ENCODE peak calls at places on chromosomes 5 and 9, in five cellular contexts. One of them, this sample, is unnamed.

GRCh38 chr5:96344678-96345612 is 88.1 kb downstream of the PCSK1 start:
- DNase-seq in SK-N-SH: peak; percentile 36
- DNase-seq in H1: no peak
- DNase-seq in K562: peak; percentile 45
- DNase-seq in HepG2: peak; percentile 64
- DNase-seq in this sample: peak; percentile 7

GRCh38 chr9:107647611-107648010 is 158.0 kb upstream of the KLF4 start:
- DNase-seq in K562: no peak
- DNase-seq in SK-N-SH: no peak
- DNase-seq in H1: no peak
- DNase-seq in HepG2: no peak
- DNase-seq in this sample: no peak

GRCh38 chr5:155987261-155987810 is 339.6 kb upstream of the SGCD start:
- DNase-seq in SK-N-SH: no peak
- DNase-seq in H1: no peak
- DNase-seq in K562: no peak
- DNase-seq in HepG2: no peak
- DNase-seq in this sample: no peak

GRCh38 chr9:126938332-126938731 is 23.8 kb downstream of the RALGPS1 start:
- DNase-seq in K562: no peak
- DNase-seq in SK-N-SH: no peak
- DNase-seq in HepG2: no peak
- DNase-seq in H1: no peak
- DNase-seq in this sample: no peak

GRCh38 chr5:160188968-160189319 is 40.4 kb upstream of the FABP6 start:
- DNase-seq in H1: no peak
- DNase-seq in K562: no peak
- DNase-seq in HepG2: no peak
- DNase-seq in SK-N-SH: no peak
- DNase-seq in this sample: no peak

GRCh38 chr5:172769598-172770373 is 1.2 kb downstream of the DUSP1 start:
- DNase-seq in SK-N-SH: peak; percentile 49
- DNase-seq in K562: no peak
- DNase-seq in HepG2: no peak
- DNase-seq in H1: no peak
- DNase-seq in this sample: no peak

GRCh38 chr5:1772634-1773033 is 27.0 kb downstream of the MRPL36 start:
- DNase-seq in SK-N-SH: peak; percentile 60
- DNase-seq in HepG2: peak; percentile 44
- DNase-seq in H1: no peak
- DNase-seq in K562: peak; percentile 37
- DNase-seq in this sample: no peak

GRCh38 chr9:13513710-13514444 is 234.4 kb upstream of the MPDZ start:
- DNase-seq in SK-N-SH: peak; percentile 24
- DNase-seq in HepG2: no peak
- DNase-seq in K562: peak; percentile 2
- DNase-seq in H1: no peak
- DNase-seq in this sample: no peak

GRCh38 chr9:109880276-109881169 is 100.5 kb downstream of the PALM2AKAP2 start:
- DNase-seq in H1: peak; percentile 39
- DNase-seq in HepG2: peak; percentile 7
- DNase-seq in K562: peak; percentile 40
- DNase-seq in SK-N-SH: peak; percentile 28
- DNase-seq in this sample: no peak

GRCh38 chr9:118575341-118576070 is 793.7 kb downstream of the BRINP1 start:
- DNase-seq in SK-N-SH: no peak
- DNase-seq in K562: no peak
- DNase-seq in HepG2: no peak
- DNase-seq in H1: no peak
- DNase-seq in this sample: no peak

DNA sequence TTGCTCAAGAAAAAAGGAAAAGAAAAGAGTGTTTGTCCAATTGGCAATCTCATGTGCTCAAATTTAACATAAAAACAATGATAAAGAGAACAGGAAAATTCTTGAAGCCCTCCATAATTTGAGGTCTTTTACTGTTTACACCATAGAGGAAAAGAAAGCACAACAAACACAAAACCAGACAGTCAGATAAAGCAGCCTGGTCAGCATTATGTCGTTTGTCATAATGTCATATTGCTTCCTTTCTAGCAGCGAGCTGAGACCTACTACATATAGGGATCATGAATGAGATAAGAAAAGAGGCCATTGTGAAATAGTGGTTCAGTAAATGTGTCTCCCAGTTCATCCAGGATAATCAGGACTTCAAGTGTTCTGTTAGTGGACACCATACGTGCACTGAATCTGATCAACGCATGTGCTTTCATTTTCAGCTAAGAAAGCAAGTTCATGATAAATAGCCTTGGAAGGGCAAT is 64.7 kb upstream of the SELENOP start:
- DNase-seq in HepG2: no peak
- DNase-seq in H1: no peak
- DNase-seq in K562: peak; percentile 76
- DNase-seq in SK-N-SH: no peak
- DNase-seq in this sample: no peak
- TF ChIP-seq GABPA in HepG2: no peak
- TF ChIP-seq GABPA in H1: no peak
- TF ChIP-seq GABPA in K562: no peak
- TF ChIP-seq GABPA in SK-N-SH: no peak
- TF ChIP-seq GABPA in this sample: no peak

GRCh38 chr5:58459860-58460726 is at the start of gene PLK2:
- DNase-seq in K562: no peak
- DNase-seq in SK-N-SH: peak; percentile 93
- DNase-seq in H1: peak; percentile 61
- DNase-seq in HepG2: peak; percentile 52
- DNase-seq in this sample: peak; percentile 49

GRCh38 chr5:58459276-58459859 is 518 bp downstream of the PLK2 start:
- DNase-seq in HepG2: peak; percentile 1
- DNase-seq in K562: no peak
- DNase-seq in H1: no peak
- DNase-seq in SK-N-SH: no peak
- DNase-seq in this sample: no peak

GRCh38 chr5:58462154-58462553 is 2.3 kb upstream of the PLK2 start:
- DNase-seq in H1: no peak
- DNase-seq in SK-N-SH: peak; percentile 2
- DNase-seq in HepG2: peak; percentile 82
- DNase-seq in K562: no peak
- DNase-seq in this sample: no peak

GRCh38 chr5:58462623-58463230 is 2.8 kb upstream of the PLK2 start:
- DNase-seq in H1: no peak
- DNase-seq in HepG2: peak; percentile 65
- DNase-seq in SK-N-SH: peak; percentile 30
- DNase-seq in K562: peak; percentile 37
- DNase-seq in this sample: no peak

DNA sequence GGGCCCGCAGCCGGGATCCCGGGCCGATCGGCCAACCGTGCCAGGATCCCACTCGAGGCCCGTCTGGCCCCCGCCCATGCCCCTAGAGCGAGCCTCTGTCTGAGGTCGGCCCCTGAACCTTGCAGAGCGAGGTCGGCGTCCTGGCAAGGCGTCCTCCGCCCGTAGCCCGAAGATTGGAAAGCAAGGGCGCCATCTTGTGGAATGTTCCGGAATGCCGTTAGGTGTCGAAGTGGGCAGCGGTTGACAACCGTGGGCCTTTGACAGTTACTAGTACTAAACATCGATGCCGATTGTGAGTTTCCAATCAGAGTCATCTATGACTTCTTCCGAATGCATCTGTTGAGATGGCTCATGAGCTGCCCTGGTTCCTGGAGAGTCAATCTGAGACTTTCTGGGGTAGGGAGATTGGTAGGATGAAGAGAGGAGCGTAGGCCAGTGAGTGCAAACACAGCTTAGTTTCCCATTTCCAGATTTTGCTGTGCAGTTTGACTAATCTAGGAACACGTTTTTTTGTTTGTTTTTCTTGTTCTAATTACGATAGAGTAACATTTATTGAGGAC is 921 bp upstream of the PLK2 start:
- DNase-seq in HepG2: peak; percentile 64
- DNase-seq in H1: peak; percentile 84
- DNase-seq in SK-N-SH: peak; percentile 83
- DNase-seq in K562: peak; percentile 33
- DNase-seq in this sample: no peak
- TF ChIP-seq POLR2AphosphoS5 in HepG2: no peak
- TF ChIP-seq POLR2AphosphoS5 in H1: no peak
- TF ChIP-seq POLR2AphosphoS5 in SK-N-SH: no peak
- TF ChIP-seq POLR2AphosphoS5 in K562: no peak
- TF ChIP-seq POLR2AphosphoS5 in this sample: no peak

GRCh38 chr9:131629827-131630205 is 84.5 kb downstream of the PRRT1B start:
- DNase-seq in H1: no peak
- DNase-seq in HepG2: no peak
- DNase-seq in K562: no peak
- DNase-seq in SK-N-SH: no peak
- DNase-seq in this sample: no peak
- H3K27ac ChIP-seq in H1: no peak overlapping the region
- H3K27ac ChIP-seq in HepG2: no peak overlapping the region
- H3K27ac ChIP-seq in K562: no peak overlapping the region
- H3K27ac ChIP-seq in SK-N-SH: no peak overlapping the region
- H3K27ac ChIP-seq in this sample: no peak overlapping the region

GRCh38 chr5:61350535-61350934 is 18.5 kb downstream of the ZSWIM6 start:
- DNase-seq in HepG2: no peak
- DNase-seq in SK-N-SH: no peak
- DNase-seq in H1: no peak
- DNase-seq in K562: no peak
- DNase-seq in this sample: no peak
- TF ChIP-seq GABPA in HepG2: no peak
- TF ChIP-seq GABPA in SK-N-SH: no peak
- TF ChIP-seq GABPA in H1: no peak
- TF ChIP-seq GABPA in K562: no peak
- TF ChIP-seq GABPA in this sample: no peak

GRCh38 chr5:174733091-174733690 is 8.8 kb downstream of the MSX2 start:
- DNase-seq in H1: no peak
- DNase-seq in SK-N-SH: no peak
- DNase-seq in HepG2: no peak
- DNase-seq in K562: no peak
- DNase-seq in this sample: no peak
- TF ChIP-seq POLR2AphosphoS5 in H1: no peak
- TF ChIP-seq POLR2AphosphoS5 in SK-N-SH: no peak
- TF ChIP-seq POLR2AphosphoS5 in HepG2: no peak
- TF ChIP-seq POLR2AphosphoS5 in K562: no peak
- TF ChIP-seq POLR2AphosphoS5 in this sample: no peak

This sample was measured in HL-60.